ENCODE peak calls at places on chromosomes 16 and 17, in eight cellular contexts. N is choroid plexus epithelial cell, F is heart left ventricle, O is LNCaP clone FGC, Z is pancreas, C is psoas muscle, D is HFFc6, T is neural crest cell. V is an unnamed sample.

GRCh38 chr17:11554042-11554441 is 44.2 kb upstream of the DNAH9 start:
- DNase-seq in N (no peak), F (no peak), O (no peak), Z (no peak), C (no peak), D (no peak), T (no peak), V (no peak)

GRCh38 chr17:35889818-35890773 is 9.9 kb upstream of the CCL5 start:
- DNase-seq in N (peak), F (no peak), O (no peak), Z (no peak), C (no peak), D (peak), T (no peak), V (no peak)

GRCh38 chr17:45341389-45342158 is 24.8 kb upstream of the MAP3K14 start:
- DNase-seq in N (peak), F (peak), O (no peak), Z (no peak), C (peak), D (peak), T (peak), V (no peak)

GRCh38 chr17:9115446-9116265 is 94.3 kb downstream of the NTN1 start:
- DNase-seq in N (peak), F (peak), O (no peak), Z (no peak), C (peak), D (peak), T (peak), V (peak)

GRCh38 chr17:64306850-64307463 is 43.9 kb upstream of the TEX2 start:
- DNase-seq in N (peak), F (peak), O (no peak), Z (peak), C (peak), D (peak), T (peak), V (peak)

GRCh38 chr17:77778636-77779524 is 179.6 kb upstream of the TNRC6C start:
- DNase-seq in N (no peak), F (peak), O (peak), Z (peak), C (peak), D (no peak), T (no peak), V (no peak)

GRCh38 chr17:46977750-46978488 is 1.1 kb downstream of the RPRML start:
- DNase-seq in N (no peak), F (no peak), O (no peak), Z (no peak), C (no peak), D (no peak), T (no peak), V (no peak)

GRCh38 chr16:84810518-84811273 is 9.1 kb upstream of the CRISPLD2 start:
- DNase-seq in N (peak), F (no peak), O (no peak), Z (no peak), C (peak), D (no peak), T (no peak), V (peak)

GRCh38 chr17:49703557-49704277 is 4.0 kb downstream of the SLC35B1 start:
- DNase-seq in N (peak), F (no peak), O (peak), Z (no peak), C (no peak), D (peak), T (peak), V (no peak)

GRCh38 chr17:49707608-49708514 is at the start of gene SLC35B1:
- DNase-seq in N (peak), F (peak), O (peak), Z (peak), C (peak), D (peak), T (peak), V (peak)

GRCh38 chr17:49705254-49705653 is 2.5 kb downstream of the SLC35B1 start:
- DNase-seq in N (no peak), F (no peak), O (no peak), Z (no peak), C (no peak), D (no peak), T (no peak), V (no peak)

GRCh38 chr17:49707246-49707607 is 537 bp downstream of the SLC35B1 start:
- DNase-seq in N (peak), F (no peak), O (no peak), Z (no peak), C (no peak), D (no peak), T (no peak), V (no peak)

DNA sequence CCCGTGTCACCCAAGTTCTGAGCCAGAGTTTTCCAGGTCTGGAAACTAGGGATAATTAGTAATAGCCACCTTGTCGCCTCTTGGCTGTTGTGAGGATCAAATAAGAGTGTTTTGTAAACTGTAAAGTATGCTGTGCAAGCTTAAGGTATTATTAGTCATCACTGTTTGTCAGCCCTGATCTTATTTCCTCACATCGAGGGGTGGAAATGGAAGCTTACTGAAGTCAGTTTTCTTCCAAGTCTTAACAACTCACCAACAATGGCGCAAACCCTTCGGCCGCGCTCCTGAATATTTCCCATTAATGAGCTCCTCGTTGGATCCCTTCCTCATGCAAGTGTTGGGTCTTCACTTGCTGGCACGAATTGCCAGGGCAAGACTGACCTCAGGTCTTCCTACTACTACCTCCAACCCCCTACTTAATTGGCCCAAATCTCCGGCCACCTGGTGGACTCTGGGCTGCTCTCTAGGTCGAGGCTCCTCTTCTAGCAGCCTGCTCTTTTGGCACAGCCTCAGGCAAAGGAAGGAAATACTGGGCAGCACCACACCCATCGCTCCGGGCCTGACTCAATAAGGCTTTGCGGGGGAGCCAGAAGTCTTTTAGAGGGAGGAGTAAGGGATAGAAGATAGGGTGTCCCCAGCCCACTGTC is 874 bp upstream of the SLC35B1 start:
- DNase-seq in N (no peak), F (no peak), O (no peak), Z (no peak), C (no peak), D (no peak), T (no peak), V (peak)
- TF ChIP-seq CTCF in N (no peak), F (no peak), O (no peak), Z (no peak), C (no peak), D (no peak), T (peak), V (no peak)

GRCh38 chr17:39635614-39636176 is 1.2 kb upstream of the STARD3 start:
- DNase-seq in N (no peak), F (no peak), O (no peak), Z (no peak), C (no peak), D (no peak), T (no peak), V (no peak)

GRCh38 chr17:39639043-39639442 is 2.1 kb downstream of the STARD3 start:
- DNase-seq in N (no peak), F (no peak), O (no peak), Z (no peak), C (no peak), D (no peak), T (no peak), V (no peak)

GRCh38 chr17:39636587-39636926 is 387 bp upstream of the STARD3 start:
- DNase-seq in N (no peak), F (no peak), O (no peak), Z (no peak), C (no peak), D (no peak), T (no peak), V (peak)

GRCh38 chr17:39638317-39638716 is 1.4 kb downstream of the STARD3 start:
- DNase-seq in N (no peak), F (no peak), O (no peak), Z (no peak), C (no peak), D (no peak), T (no peak), V (no peak)

DNA sequence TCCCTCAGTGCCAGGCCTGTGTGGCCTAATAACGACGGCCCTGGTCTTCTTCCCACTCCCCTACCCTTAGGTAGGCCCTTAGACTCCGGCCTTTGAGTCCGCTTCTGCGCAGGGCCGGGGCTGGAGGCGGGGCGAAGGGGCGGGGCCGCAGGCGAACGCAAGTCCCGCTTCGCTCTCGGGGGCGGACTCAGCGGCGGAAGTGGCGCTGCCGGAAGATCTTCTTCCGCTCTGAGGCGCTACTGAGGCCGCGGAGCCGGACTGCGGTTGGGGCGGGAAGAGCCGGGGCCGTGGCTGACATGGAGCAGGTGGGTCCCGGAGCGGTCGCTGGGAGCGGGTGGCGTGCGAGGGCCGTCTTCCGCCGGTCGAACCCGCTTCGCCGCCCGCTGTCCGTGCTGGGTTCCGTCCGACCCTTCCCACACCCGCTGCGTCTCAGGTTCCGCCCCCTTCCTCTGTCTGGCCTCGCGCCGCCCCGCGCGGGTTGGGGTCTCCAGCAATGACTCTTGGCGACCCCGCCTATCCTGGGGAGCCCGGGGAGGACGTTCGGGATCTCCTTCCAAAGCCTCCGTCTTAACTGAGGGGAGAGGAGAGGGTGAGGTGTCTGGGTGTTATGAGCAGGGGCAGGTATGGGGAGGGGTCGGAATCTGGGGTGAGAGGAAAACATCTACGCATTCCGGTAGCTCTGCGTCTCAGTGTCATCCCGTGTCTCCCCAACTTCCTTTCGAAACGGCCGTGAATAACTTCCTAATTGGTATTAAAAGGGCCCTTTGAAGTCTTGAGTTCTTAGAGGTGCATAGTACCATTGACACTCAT is at the start of gene STARD3:
- DNase-seq in N (peak), F (peak), O (peak), Z (peak), C (peak), D (peak), T (peak), V (peak)
- TF ChIP-seq CTCF in N (no peak), F (no peak), O (no peak), Z (no peak), C (no peak), D (peak), T (no peak), V (peak)

DNA sequence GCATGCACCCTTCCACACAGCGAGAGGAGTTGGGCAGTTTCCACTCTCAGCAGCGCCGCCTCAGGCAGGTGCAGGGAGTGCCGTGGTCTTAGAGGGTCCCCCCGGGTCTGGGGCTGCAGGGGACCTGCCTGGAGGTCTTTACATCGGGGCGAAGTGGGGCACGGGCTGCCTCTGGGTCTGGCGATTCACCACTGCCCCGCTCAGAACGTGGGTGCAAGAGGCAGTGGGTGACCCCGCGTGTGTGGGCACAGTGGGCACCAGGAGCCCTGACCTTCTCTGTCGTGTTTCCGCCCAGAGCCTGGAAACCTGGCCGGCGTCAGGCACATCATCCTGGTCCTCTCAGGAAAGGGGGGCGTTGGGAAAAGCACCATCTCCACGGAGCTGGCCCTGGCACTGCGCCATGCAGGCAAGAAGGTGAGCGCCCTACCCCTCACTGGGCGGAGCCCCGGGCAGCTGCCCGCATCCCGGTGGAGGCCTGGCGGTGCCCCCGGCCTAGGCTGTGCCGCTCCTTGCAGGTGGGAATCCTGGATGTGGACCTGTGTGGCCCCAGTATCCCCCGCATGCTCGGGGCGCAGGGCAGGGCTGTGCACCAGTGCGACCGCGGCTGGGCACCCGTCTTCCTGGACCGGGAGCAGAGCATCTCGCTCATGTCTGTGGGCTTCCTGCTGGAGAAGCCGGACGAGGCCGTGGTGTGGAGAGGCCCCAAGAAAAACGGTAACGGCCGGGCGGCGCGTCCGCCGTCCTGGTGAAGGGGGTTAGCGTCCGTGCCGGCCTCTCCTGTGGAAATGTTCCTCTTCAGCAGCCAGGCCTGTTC is 3.7 kb downstream of the NUBP2 start:
- DNase-seq in N (no peak), F (peak), O (no peak), Z (no peak), C (no peak), D (no peak), T (no peak), V (no peak)
- TF ChIP-seq CTCF in N (peak), F (no peak), O (no peak), Z (no peak), C (no peak), D (peak), T (no peak), V (peak)

GRCh38 chr17:43942286-43942685 is at the start of gene PPY:
- DNase-seq in N (no peak), F (no peak), O (no peak), Z (no peak), C (no peak), D (no peak), T (no peak), V (no peak)

GRCh38 chr17:43946766-43947165 is 4.5 kb upstream of the PPY start:
- DNase-seq in N (no peak), F (no peak), O (no peak), Z (no peak), C (no peak), D (no peak), T (no peak), V (no peak)

GRCh38 chr17:43940630-43941029 is 1.6 kb downstream of the PPY start:
- DNase-seq in N (peak), F (no peak), O (no peak), Z (no peak), C (no peak), D (peak), T (peak), V (no peak)

GRCh38 chr17:43945074-43945824 is 3.0 kb upstream of the PPY start:
- DNase-seq in N (no peak), F (no peak), O (no peak), Z (no peak), C (no peak), D (peak), T (no peak), V (no peak)

DNA sequence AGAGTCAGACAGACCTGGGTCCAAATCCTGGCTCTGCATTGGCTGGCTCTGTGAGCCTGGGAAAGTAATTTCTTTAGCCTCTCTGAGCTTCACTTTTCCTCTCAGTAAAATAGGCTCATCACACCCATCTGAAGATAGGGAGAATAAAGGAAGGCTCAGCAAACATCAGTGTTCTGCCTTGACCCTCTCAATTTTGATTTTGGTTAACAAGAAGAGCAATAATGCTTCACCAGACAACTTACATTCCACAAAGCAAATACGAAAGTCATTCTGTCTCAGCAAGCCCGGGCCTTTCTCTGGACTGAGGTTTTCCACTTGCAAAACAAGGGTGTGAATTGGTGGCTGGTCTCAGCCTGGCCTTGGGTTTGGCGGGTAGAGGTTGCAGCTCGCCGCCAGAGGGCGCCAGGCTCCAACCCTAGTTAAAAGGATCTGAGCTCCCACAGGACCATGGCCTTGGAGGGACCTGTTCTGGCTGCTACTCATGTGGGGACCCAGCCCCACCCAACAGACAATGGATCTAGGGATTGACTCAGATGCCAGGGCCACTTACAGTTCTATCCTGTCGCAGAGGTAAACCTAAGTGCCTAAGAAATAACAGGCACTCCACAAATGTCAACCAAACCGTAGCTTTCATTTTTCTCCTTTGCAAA is 1.6 kb upstream of the PPY start:
- DNase-seq in N (peak), F (peak), O (no peak), Z (peak), C (peak), D (peak), T (peak), V (peak)
- TF ChIP-seq CTCF in N (peak), F (peak), O (peak), Z (peak), C (peak), D (peak), T (peak), V (peak)

DNA sequence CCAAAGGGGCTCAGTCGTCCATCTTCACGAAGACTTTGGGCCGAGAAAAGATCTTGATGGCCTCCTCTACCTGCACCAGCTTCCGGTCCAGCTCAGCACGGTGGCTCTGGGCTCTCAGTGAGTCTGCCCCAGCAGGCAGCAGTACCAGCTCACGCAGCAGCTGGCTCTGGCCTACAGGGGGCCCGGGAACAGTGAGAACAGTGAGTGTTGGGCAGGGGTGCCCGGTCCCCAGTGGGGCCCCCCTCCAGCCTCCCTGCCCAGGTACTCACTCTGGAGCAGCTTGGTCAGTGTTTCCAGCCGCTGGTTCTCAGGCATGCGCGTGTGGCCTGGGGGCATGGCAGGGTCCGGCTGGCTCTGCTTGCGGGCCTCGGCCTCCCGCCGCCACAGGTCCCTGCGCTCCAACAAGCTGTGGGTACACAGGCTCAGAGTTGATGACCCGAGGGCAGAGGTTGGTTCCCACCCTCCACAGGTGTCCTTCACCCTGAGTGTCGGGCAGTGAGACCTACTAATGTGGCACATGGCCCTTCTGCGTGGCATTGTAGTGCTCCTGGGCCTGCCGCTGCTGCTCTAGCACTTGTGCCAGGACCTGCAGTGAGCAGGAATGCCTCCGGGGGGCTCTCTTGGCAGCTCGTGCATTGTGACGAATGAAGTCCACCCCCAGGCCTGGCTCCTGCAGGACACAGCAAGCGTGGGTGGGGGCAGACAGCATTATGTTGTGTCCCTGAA is 2.6 kb downstream of the PARD6A start:
- DNase-seq in N (peak), F (no peak), O (no peak), Z (peak), C (peak), D (no peak), T (no peak), V (no peak)
- TF ChIP-seq CTCF in N (peak), F (no peak), O (peak), Z (no peak), C (no peak), D (peak), T (peak), V (peak)

DNA sequence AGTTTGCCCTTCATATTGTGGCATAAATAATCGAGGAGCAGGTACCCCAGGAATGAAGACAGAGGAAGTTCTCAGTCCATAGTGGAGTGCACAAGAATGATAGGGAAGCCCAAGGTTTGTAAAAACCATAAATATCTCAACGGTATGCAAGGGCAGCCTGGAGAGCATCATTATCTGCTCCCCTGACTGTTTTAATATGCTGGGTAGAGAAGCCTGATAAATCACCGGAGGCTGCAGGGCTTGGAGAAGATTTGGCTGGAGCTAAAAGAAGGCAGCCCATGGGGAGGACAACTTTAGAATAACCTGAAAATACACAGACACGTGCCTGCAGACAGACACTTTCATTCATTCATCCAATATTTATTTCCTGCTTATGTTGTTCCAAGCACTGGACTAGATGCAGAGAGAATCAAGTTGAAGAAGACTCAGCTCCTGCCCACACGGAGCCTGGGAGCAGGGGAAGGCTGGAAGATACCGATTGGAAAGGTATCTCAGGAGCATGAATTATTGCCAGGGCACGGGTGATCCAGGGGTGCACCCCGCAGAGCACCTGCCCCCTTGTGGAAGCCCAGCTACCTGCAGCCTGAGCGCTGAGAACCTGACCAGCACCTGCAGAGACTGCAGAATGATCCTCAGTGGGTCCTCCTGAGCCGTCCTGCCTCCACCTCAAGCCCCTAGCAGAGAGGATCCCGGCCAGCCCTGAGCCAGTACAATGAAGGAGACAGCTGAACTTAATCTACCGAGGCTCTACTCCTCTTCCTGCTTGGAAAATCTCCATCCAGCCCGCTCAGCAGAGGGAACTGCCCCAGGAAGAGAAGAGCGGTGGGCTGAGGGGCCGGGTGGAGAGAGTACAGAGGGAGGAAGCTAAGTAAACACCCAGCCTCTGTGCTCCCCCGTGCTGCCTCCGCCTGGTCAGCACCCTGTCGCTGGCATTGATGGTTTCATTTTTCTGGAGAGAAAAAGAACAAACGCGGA is 204.9 kb upstream of the RPL38 start:
- DNase-seq in N (peak), F (no peak), O (no peak), Z (peak), C (peak), D (no peak), T (peak), V (peak)
- TF ChIP-seq CTCF in N (peak), F (peak), O (peak), Z (peak), C (peak), D (peak), T (peak), V (peak)

GRCh38 chr17:38917259-38917658 is 8.2 kb upstream of the LASP1NB start:
- DNase-seq in N (no peak), F (no peak), O (no peak), Z (no peak), C (no peak), D (no peak), T (no peak), V (no peak)
- TF ChIP-seq CTCF in N (peak), F (no peak), O (peak), Z (no peak), C (no peak), D (peak), T (no peak), V (no peak)